ENCODE peak calls at places on chromosomes 2 and 18, in six cellular contexts. P, W, A, E, G and R are unnamed samples.

GRCh38 chr2:85648619-85649018 is 19.4 kb downstream of the SFTPB start:
- DNase-seq in E (no peak), W (no peak), P (peak), G (no peak), A (peak), R (no peak)

GRCh38 chr18:79718126-79718525 is 38.5 kb downstream of the CTDP1 start:
- DNase-seq in E (no peak), W (no peak), G (no peak), A (no peak), P (no peak), R (no peak)

GRCh38 chr18:23593720-23594119 is 7.4 kb upstream of the NPC1 start:
- DNase-seq in G (no peak), E (no peak), W (no peak), A (no peak), P (peak), R (no peak)

GRCh38 chr2:195486520-195486919 is 170.5 kb upstream of the SLC39A10 start:
- DNase-seq in G (no peak), E (no peak), A (no peak), P (no peak), W (no peak), R (no peak)

GRCh38 chr2:178268435-178268834 is 74.1 kb downstream of the OSBPL6 start:
- DNase-seq in P (no peak), A (no peak), G (no peak), W (no peak), E (no peak), R (no peak)

GRCh38 chr2:216635701-216636541 is 2.7 kb downstream of the IGFBP2 start:
- DNase-seq in E (no peak), A (peak), G (no peak), P (no peak), W (no peak), R (peak)

GRCh38 chr2:40130251-40130994 is 321.5 kb downstream of the SLC8A1 start:
- DNase-seq in G (no peak), P (peak), E (no peak), W (no peak), A (no peak), R (no peak)

GRCh38 chr2:45005261-45006002 is 3.8 kb downstream of the SIX2 start:
- DNase-seq in G (no peak), P (no peak), W (no peak), A (no peak), E (no peak), R (no peak)

GRCh38 chr2:1613731-1614354 is 130.5 kb downstream of the PXDN start:
- DNase-seq in W (no peak), A (no peak), E (peak), G (no peak), P (peak), R (peak)

GRCh38 chr2:227219312-227220105 is 55.1 kb downstream of the COL4A3 start:
- DNase-seq in E (no peak), P (no peak), A (no peak), G (no peak), W (no peak), R (no peak)

GRCh38 chr2:15927546-15928218 is 12.7 kb upstream of the MYCN start:
- DNase-seq in P (no peak), W (no peak), A (no peak), E (no peak), G (no peak), R (no peak)

GRCh38 chr2:27255187-27255586 is 7.7 kb downstream of the SLC30A3 start:
- DNase-seq in G (no peak), A (no peak), E (no peak), P (no peak), W (no peak), R (no peak)

GRCh38 chr2:200039847-200040246 is 84.5 kb downstream of the MAIP1 start:
- DNase-seq in P (peak), G (no peak), A (no peak), E (no peak), W (no peak), R (no peak)

GRCh38 chr18:58364867-58365533 is 263.9 kb downstream of the ALPK2 start:
- DNase-seq in A (no peak), G (no peak), P (no peak), W (no peak), E (no peak), R (no peak)

GRCh38 chr2:136131961-136132839 is 14.3 kb upstream of the CXCR4 start:
- DNase-seq in A (no peak), G (no peak), W (no peak), E (no peak), P (no peak), R (no peak)

GRCh38 chr2:217790681-217791392 is 212.0 kb downstream of the TNS1 start:
- DNase-seq in E (no peak), A (no peak), W (no peak), P (peak), G (no peak), R (no peak)